ENCODE peak calls at places on chromosome 13, in seven cellular contexts. S is nephron progenitor cell; H is psoas muscle; B is skeletal muscle cell; F is activated naive CD4-positive, alpha-beta T cell treated with anti-CD3 and anti-CD28 coated beads for 36 hours; P is activated naive CD8-positive, alpha-beta T cell treated with anti-CD3 and anti-CD28 coated beads, Interleukin-2, amount 50 U/mL, for 16 hours; O is activated CD4-positive, CD25-positive, alpha-beta regulatory T cell. D is an unnamed sample.

GRCh38 chr13:114063545-114064515 is 68.6 kb downstream of the RASA3 start:
- DNase-seq in F (no peak), P (no peak), H (peak; percentile 81), B (no peak), S (no peak), O (no peak), D (no peak)

GRCh38 chr13:65540064-65540635 is 1690.0 kb downstream of the PCDH9 start:
- DNase-seq in O (no peak), H (no peak), F (no peak), B (peak; percentile 29), S (no peak), P (no peak), D (no peak)

GRCh38 chr13:43240278-43240677 is 216.9 kb downstream of the DNAJC15 start:
- DNase-seq in B (no peak), H (no peak), F (no peak), P (no peak), O (no peak), S (no peak), D (no peak)

GRCh38 chr13:21673592-21674270 is 2.9 kb downstream of the FGF9 start:
- DNase-seq in O (no peak), S (peak; percentile 71), F (peak; percentile 26), H (peak; percentile 52), P (no peak), B (no peak), D (peak; percentile 84)

GRCh38 chr13:79663977-79664636 is 183.2 kb downstream of the NDFIP2 start:
- DNase-seq in F (no peak), H (no peak), O (no peak), S (no peak), B (no peak), P (no peak), D (no peak)

GRCh38 chr13:51814825-51815650 is 11.1 kb upstream of the DHRS12 start:
- DNase-seq in O (peak; percentile 44), S (peak; percentile 71), B (no peak), H (peak; percentile 29), F (peak; percentile 89), P (peak; percentile 49), D (peak; percentile 87)

GRCh38 chr13:113671066-113672001 is 4.3 kb downstream of the GRK1 start:
- DNase-seq in B (no peak), F (peak; percentile 3), P (no peak), O (no peak), H (no peak), S (no peak), D (no peak)

GRCh38 chr13:94620286-94620896 is 18.7 kb downstream of the GPR180 start:
- DNase-seq in P (no peak), F (peak; percentile 41), B (no peak), S (peak; percentile 15), O (no peak), H (no peak), D (peak; percentile 67)

GRCh38 chr13:44276061-44276460 is 97.6 kb upstream of the SERP2 start:
- DNase-seq in B (no peak), F (no peak), H (no peak), P (no peak), S (no peak), O (no peak), D (no peak)

GRCh38 chr13:23876265-23876664 is 12.9 kb downstream of the MIPEP start:
- DNase-seq in P (no peak), H (no peak), O (no peak), S (no peak), B (no peak), F (no peak), D (no peak)

GRCh38 chr13:112932971-112933370 is 36.0 kb upstream of the MCF2L start:
- DNase-seq in P (no peak), S (no peak), B (no peak), H (no peak), O (no peak), F (no peak), D (no peak)

GRCh38 chr13:112150352-112150751 is 83.4 kb downstream of the SOX1 start:
- DNase-seq in F (no peak), O (no peak), S (no peak), B (no peak), H (no peak), P (no peak), D (no peak)

GRCh38 chr13:22091222-22091970 is 420.5 kb downstream of the FGF9 start:
- DNase-seq in F (no peak), O (no peak), P (no peak), B (no peak), S (no peak), H (peak; percentile 34), D (no peak)

GRCh38 chr13:28819748-28820098 is 416 bp upstream of the MTUS2 start:
- DNase-seq in O (no peak), S (peak; percentile 89), H (no peak), B (no peak), F (peak; percentile 53), P (no peak), D (peak; percentile 84)

GRCh38 chr13:21695536-21695935 is 24.7 kb downstream of the FGF9 start:
- DNase-seq in B (no peak), P (no peak), S (no peak), F (no peak), O (no peak), H (no peak), D (no peak)

GRCh38 chr13:40681341-40682051 is 15.1 kb upstream of the FOXO1 start:
- DNase-seq in S (no peak), B (no peak), H (no peak), P (no peak), O (no peak), F (no peak), D (peak; percentile 29)

GRCh38 chr13:79786176-79786575 is 305.2 kb downstream of the NDFIP2 start:
- DNase-seq in B (no peak), F (no peak), O (no peak), S (no peak), H (no peak), P (no peak), D (no peak)

GRCh38 chr13:37806666-37807065 is 62.9 kb downstream of the TRPC4 start:
- DNase-seq in H (no peak), B (no peak), P (no peak), S (peak; percentile 1), F (no peak), O (no peak), D (no peak)

GRCh38 chr13:73038064-73038463 is 20.7 kb upstream of the KLF5 start:
- DNase-seq in F (no peak), H (no peak), O (no peak), S (no peak), P (no peak), B (no peak), D (no peak)

GRCh38 chr13:83215627-83216026 is 666.6 kb downstream of the SLITRK1 start:
- DNase-seq in H (no peak), F (no peak), P (no peak), S (no peak), O (no peak), B (peak; percentile 45), D (no peak)

GRCh38 chr13:75783906-75784485 is 147.9 kb downstream of the LMO7 start:
- DNase-seq in P (no peak), S (no peak), F (no peak), O (no peak), H (no peak), B (no peak), D (no peak)

GRCh38 chr13:70809588-70809987 is 701.3 kb upstream of the KLHL1 start:
- DNase-seq in F (no peak), P (no peak), H (no peak), O (no peak), B (no peak), S (no peak), D (no peak)

GRCh38 chr13:31908696-31909386 is 122.7 kb upstream of the FRY start:
- DNase-seq in F (no peak), O (no peak), P (no peak), H (no peak), S (no peak), B (no peak), D (no peak)

GRCh38 chr13:99729745-99730144 is 228.5 kb downstream of the TM9SF2 start:
- DNase-seq in B (no peak), P (no peak), O (no peak), H (no peak), F (no peak), S (no peak), D (no peak)

GRCh38 chr13:93289047-93289446 is 62.4 kb downstream of the GPC6 start:
- DNase-seq in F (no peak), B (no peak), H (no peak), P (no peak), O (no peak), S (no peak), D (no peak)

GRCh38 chr13:21106089-21106488 is 44.7 kb upstream of the LATS2 start:
- DNase-seq in B (peak; percentile 16), F (no peak), O (no peak), H (no peak), P (no peak), S (no peak), D (peak; percentile 51)

GRCh38 chr13:26486550-26486949 is 70.9 kb upstream of the WASF3 start:
- DNase-seq in P (no peak), H (no peak), F (no peak), B (no peak), O (no peak), S (no peak), D (no peak)

GRCh38 chr13:83352391-83352790 is 529.9 kb downstream of the SLITRK1 start:
- DNase-seq in O (no peak), P (no peak), S (no peak), H (no peak), F (no peak), B (no peak), D (no peak)

GRCh38 chr13:84672616-84673015 is 790.3 kb upstream of the SLITRK1 start:
- DNase-seq in O (no peak), S (no peak), B (no peak), H (no peak), P (no peak), F (no peak), D (no peak)

GRCh38 chr13:106117035-106117434 is 418.4 kb downstream of the EFNB2 start:
- DNase-seq in P (no peak), B (no peak), S (no peak), O (no peak), H (no peak), F (no peak), D (peak; percentile 53)

GRCh38 chr13:90801621-90802020 is 545.9 kb upstream of the MIR17HG start:
- DNase-seq in P (no peak), S (no peak), B (no peak), O (no peak), H (no peak), F (no peak), D (no peak)

D was measured in left kidney.